ENCODE peak calls at places on chromosomes 7 and 10, in five cellular contexts. V is mammary epithelial cell, P is Panc1, O is BE2C, R is heart right ventricle. Y is an unnamed sample.

GRCh38 chr7:1301054-1301811 is 68.6 kb downstream of the UNCX start:
- DNase-seq in V (no peak), P (no peak), O (no peak), R (no peak), Y (no peak)

GRCh38 chr10:95404864-95405263 is 114.1 kb upstream of the PDLIM1 start:
- DNase-seq in V (no peak), P (no peak), O (no peak), R (no peak), Y (no peak)

GRCh38 chr10:30736685-30737232 is 107.2 kb upstream of the LYZL2 start:
- DNase-seq in V (peak; percentile 92), P (peak; percentile 39), O (no peak), R (no peak), Y (peak; percentile 93)

GRCh38 chr7:82468435-82468834 is 24.9 kb upstream of the CACNA2D1 start:
- DNase-seq in V (no peak), P (no peak), O (no peak), R (no peak), Y (no peak)

GRCh38 chr10:17157024-17157423 is 27.4 kb upstream of the CUBN start:
- DNase-seq in V (no peak), P (no peak), O (no peak), R (no peak), Y (no peak)

GRCh38 chr10:62632071-62632809 is 172.3 kb upstream of the ADO start:
- DNase-seq in V (no peak), P (no peak), O (no peak), R (peak; percentile 77), Y (no peak)

GRCh38 chr7:113086431-113086888 is at the start of gene GPR85:
- DNase-seq in V (peak; percentile 28), P (no peak), O (peak; percentile 79), R (peak; percentile 40), Y (peak; percentile 42)

GRCh38 chr7:33494473-33494872 is 365.1 kb downstream of the BBS9 start:
- DNase-seq in V (no peak), P (no peak), O (no peak), R (no peak), Y (peak; percentile 6)

GRCh38 chr10:29119374-29119773 is 169.5 kb upstream of the LYZL1 start:
- DNase-seq in V (no peak), P (no peak), O (peak; percentile 55), R (peak; percentile 23), Y (no peak)

GRCh38 chr7:131327049-131327625 is 539 bp upstream of the MKLN1 start:
- DNase-seq in V (peak; percentile 63), P (peak; percentile 64), O (peak; percentile 34), R (peak; percentile 52), Y (peak; percentile 41)

GRCh38 chr10:79237801-79238520 is 109.3 kb upstream of the PPIF start:
- DNase-seq in V (peak; percentile 64), P (no peak), O (no peak), R (no peak), Y (no peak)

GRCh38 chr10:22321831-22322662 is 1.1 kb downstream of the BMI1 start:
- DNase-seq in V (peak; percentile 23), P (no peak), O (no peak), R (no peak), Y (peak; percentile 19)

GRCh38 chr10:317926-318325 is 182.7 kb downstream of the ZMYND11 start:
- DNase-seq in V (no peak), P (no peak), O (no peak), R (no peak), Y (no peak)

GRCh38 chr7:66460921-66461361 is 167.7 kb upstream of the KCTD7 start:
- DNase-seq in V (peak; percentile 6), P (no peak), O (no peak), R (no peak), Y (no peak)

GRCh38 chr10:44353128-44353390 is 31.8 kb downstream of the CXCL12 start:
- DNase-seq in V (no peak), P (no peak), O (no peak), R (no peak), Y (no peak)

GRCh38 chr7:157270060-157270444 is 66.8 kb upstream of the DNAJB6 start:
- DNase-seq in V (no peak), P (no peak), O (no peak), R (no peak), Y (no peak)

GRCh38 chr7:45088821-45089313 is at the start of gene NACAD:
- DNase-seq in V (no peak), P (no peak), O (peak; percentile 65), R (peak; percentile 31), Y (no peak)

GRCh38 chr7:151550601-151551286 is 31.0 kb upstream of the RHEB start:
- DNase-seq in V (peak; percentile 77), P (no peak), O (no peak), R (no peak), Y (no peak)

GRCh38 chr7:37410305-37411209 is 38.1 kb downstream of the ELMO1 start:
- DNase-seq in V (no peak), P (no peak), O (no peak), R (no peak), Y (no peak)

GRCh38 chr10:6232846-6233724 is 30.4 kb downstream of the PFKFB3 start:
- DNase-seq in V (no peak), P (no peak), O (no peak), R (no peak), Y (no peak)

GRCh38 chr10:129897851-129898463 is 66.1 kb downstream of the EBF3 start:
- DNase-seq in V (no peak), P (no peak), O (no peak), R (no peak), Y (no peak)

GRCh38 chr7:100962537-100962936 is 6.8 kb upstream of the MUC12 start:
- DNase-seq in V (no peak), P (no peak), O (no peak), R (no peak), Y (no peak)

GRCh38 chr10:102654566-102654965 is 10.3 kb downstream of the TRIM8 start:
- DNase-seq in V (no peak), P (no peak), O (no peak), R (no peak), Y (no peak)

GRCh38 chr10:31133628-31134302 is 102.1 kb upstream of the ZNF438 start:
- DNase-seq in V (no peak), P (no peak), O (peak; percentile 92), R (peak; percentile 89), Y (peak; percentile 80)

GRCh38 chr7:53214463-53214862 is 179.0 kb downstream of the POM121L12 start:
- DNase-seq in V (no peak), P (no peak), O (no peak), R (no peak), Y (no peak)

GRCh38 chr10:87767253-87767652 is 50.8 kb downstream of the ATAD1 start:
- DNase-seq in V (no peak), P (no peak), O (no peak), R (no peak), Y (no peak)
- H3K36me3 ChIP-seq in V (peaks cover 11% of the 10 kb centered on the region), P (peaks cover 19% of the 10 kb centered on the region), O (peaks cover 30% of the 10 kb centered on the region), R (peaks cover 70% of the 10 kb centered on the region), Y (peaks cover 31% of the 10 kb centered on the region)

GRCh38 chr10:58755688-58756087 is 243.0 kb downstream of the BICC1 start:
- DNase-seq in V (peak; percentile 77), P (no peak), O (no peak), R (no peak), Y (peak; percentile 26)
- H3K4me3 ChIP-seq in V (peak overlapping the region; percentile 64), P (no peak overlapping the region), O (no peak overlapping the region), R (peak overlapping the region; percentile 6), Y (peak overlapping the region; percentile 33)

DNA sequence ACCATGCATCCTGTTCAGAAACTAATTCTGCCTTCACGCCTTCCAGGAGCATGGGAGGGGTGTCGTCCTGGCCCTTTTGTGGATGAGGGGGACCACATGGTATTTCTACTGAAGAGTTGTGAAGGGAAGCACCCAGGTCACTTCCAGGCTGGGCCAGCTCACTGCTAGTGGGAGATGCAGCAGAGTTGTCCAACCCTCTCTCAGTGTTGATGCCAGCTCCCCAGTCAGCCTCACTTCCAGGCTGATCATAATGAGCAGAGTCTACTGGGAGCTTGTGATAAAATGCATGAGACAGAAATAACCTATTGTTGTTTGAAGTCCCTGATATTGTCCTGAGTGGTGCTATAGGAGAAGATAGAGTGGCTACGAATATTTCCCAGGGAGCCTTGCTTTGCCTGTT is 287.0 kb upstream of the CELF2 start:
- DNase-seq in V (no peak), P (no peak), O (no peak), R (peak; percentile 26), Y (no peak)
- H3K9me3 ChIP-seq in V (no peaks in the 10 kb centered on the region), P (no peaks in the 10 kb centered on the region), O (no peaks in the 10 kb centered on the region), R (no peaks in the 10 kb centered on the region), Y (no peaks in the 10 kb centered on the region)

DNA sequence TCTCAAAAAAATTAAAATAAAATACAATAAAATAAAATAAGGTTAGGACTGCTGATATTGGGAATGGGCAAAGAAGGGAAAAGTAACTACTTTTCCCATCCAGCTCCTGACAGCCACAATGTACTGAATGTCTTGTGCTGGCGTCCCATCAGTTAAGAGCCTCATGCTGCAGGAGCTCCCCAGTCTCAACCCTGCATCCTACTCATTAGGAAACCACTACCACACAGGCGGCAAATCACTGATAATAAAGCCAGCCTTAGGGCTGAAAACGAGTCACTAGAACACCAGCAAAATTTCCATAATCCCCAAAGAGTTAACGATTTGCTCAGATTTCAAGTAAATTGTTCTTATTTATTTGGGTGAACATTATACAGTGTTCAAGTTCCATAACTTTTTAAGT is 4.3 kb downstream of the YWHAG start:
- DNase-seq in V (no peak), P (no peak), O (no peak), R (no peak), Y (no peak)
- H3K36me3 ChIP-seq in V (peaks cover 29% of the 10 kb centered on the region), P (peaks cover 19% of the 10 kb centered on the region), O (peaks cover 73% of the 10 kb centered on the region), R (peaks cover 48% of the 10 kb centered on the region), Y (peaks cover 66% of the 10 kb centered on the region)

DNA sequence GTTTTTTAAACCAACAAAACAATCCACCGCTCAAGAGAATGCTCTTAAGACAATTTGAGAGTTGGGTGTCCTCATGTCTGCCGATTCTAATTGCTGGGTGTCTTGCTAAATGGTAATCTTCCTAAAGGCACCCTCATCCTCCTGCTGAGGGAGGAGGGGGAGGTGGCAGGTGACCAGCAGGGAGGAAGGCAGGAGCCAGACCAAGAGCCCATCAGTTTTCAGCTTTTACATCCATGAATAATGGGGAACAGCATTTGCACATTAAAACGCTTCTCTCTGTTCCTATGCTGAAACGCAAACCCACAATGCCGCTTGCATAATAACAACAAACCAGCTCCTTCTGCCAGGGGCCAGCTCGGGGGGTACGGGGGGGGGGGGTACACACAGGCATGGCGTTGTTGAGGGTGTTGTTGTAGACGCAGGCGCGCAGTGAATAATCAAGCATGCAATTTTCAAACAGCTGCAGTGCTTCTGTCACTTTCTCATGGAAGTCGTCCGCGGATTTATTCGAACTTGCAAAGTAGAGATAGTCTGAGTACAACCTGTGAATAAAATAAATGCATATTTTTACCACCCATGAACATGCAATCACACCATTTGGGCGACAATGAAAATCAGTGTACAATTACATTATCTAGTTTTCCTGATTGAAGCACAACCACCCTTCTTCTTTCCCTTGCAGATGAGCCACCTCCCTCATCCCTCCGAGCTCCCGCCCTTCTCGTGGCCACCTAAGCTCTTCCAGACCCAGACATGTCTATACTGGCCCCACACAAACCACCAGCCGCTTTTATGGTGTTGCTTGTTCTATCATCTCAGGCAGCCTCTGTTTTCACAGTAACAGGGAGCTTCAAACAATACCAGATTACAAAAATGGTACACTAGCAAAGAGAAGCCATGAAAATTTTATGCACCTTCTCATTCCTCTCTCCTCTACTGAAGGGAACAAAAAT is 72.3 kb downstream of the CHST15 start:
- DNase-seq in V (peak; percentile 90), P (no peak), O (no peak), R (no peak), Y (no peak)
- H3K4me3 ChIP-seq in V (no peak overlapping the region), P (no peak overlapping the region), O (no peak overlapping the region), R (no peak overlapping the region), Y (no peak overlapping the region)

GRCh38 chr7:57300747-57301146 is 149.2 kb upstream of the ZNF716 start:
- DNase-seq in V (no peak), P (no peak), O (no peak), R (no peak), Y (no peak)
- H3K9me3 ChIP-seq in V (peaks cover 13% of the 10 kb centered on the region), P (no peaks in the 10 kb centered on the region), O (no peaks in the 10 kb centered on the region), R (no peaks in the 10 kb centered on the region), Y (no peaks in the 10 kb centered on the region)